ENCODE peak calls at places on chromosome 15, in six cellular contexts. S is fibroblast of pulmonary artery, T is nephron progenitor cell, E is endothelial cell of umbilical vein, G is hepatocyte, B is mesothelial cell of epicardium. K is an unnamed sample.

GRCh38 chr15:79896131-79896633 is 632 bp downstream of the MTHFS start:
- DNase-seq in E (no peak), S (no peak), B (no peak), T (no peak), G (peak), K (no peak)

GRCh38 chr15:59160880-59161593 is 45.6 kb upstream of the LDHAL6B start:
- DNase-seq in E (peak), S (peak), B (no peak), G (peak), T (peak), K (no peak)

GRCh38 chr15:77295446-77295845 is 124.5 kb downstream of the PEAK1 start:
- DNase-seq in G (no peak), T (no peak), E (no peak), B (no peak), S (peak), K (no peak)

GRCh38 chr15:77037475-77038209 is 33.3 kb downstream of the TSPAN3 start:
- DNase-seq in E (no peak), B (no peak), T (no peak), G (no peak), S (no peak), K (no peak)

GRCh38 chr15:100276519-100276918 is 65.3 kb downstream of the ADAMTS17 start:
- DNase-seq in E (no peak), G (no peak), T (no peak), B (no peak), S (no peak), K (no peak)

GRCh38 chr15:99450896-99451358 is 114.9 kb upstream of the MEF2A start:
- DNase-seq in B (no peak), G (peak), S (peak), T (no peak), E (peak), K (no peak)

GRCh38 chr15:86690566-86690965 is 610.9 kb downstream of the AGBL1 start:
- DNase-seq in T (no peak), B (no peak), S (no peak), E (no peak), G (peak), K (no peak)

GRCh38 chr15:87267798-87268197 is 988.7 kb downstream of the NTRK3 start:
- DNase-seq in T (no peak), G (no peak), S (peak), B (no peak), E (no peak), K (no peak)

GRCh38 chr15:48440084-48440483 is 108.9 kb downstream of the DUT start:
- DNase-seq in E (no peak), S (peak), T (peak), G (no peak), B (no peak), K (no peak)

GRCh38 chr15:60673918-60674558 is 195.1 kb upstream of the ICE2 start:
- DNase-seq in B (no peak), E (peak), T (no peak), S (peak), G (peak), K (no peak)

GRCh38 chr15:34239151-34239761 is 14.4 kb downstream of the EMC4 start:
- DNase-seq in E (peak), B (no peak), S (peak), T (no peak), G (no peak), K (no peak)

GRCh38 chr15:24761704-24762302 is 86.2 kb downstream of the NPAP1 start:
- DNase-seq in T (no peak), S (peak), G (no peak), E (peak), B (no peak), K (no peak)

GRCh38 chr15:63040509-63040908 is 2.0 kb upstream of the TPM1 start:
- DNase-seq in E (no peak), B (no peak), G (no peak), S (no peak), T (no peak), K (no peak)

GRCh38 chr15:82852906-82853635 is 43.6 kb downstream of the WHAMM start:
- DNase-seq in S (no peak), G (no peak), B (no peak), T (no peak), E (no peak), K (no peak)

GRCh38 chr15:34043813-34044212 is 4.8 kb upstream of the AVEN start:
- DNase-seq in S (no peak), G (no peak), T (no peak), E (no peak), B (no peak), K (no peak)

GRCh38 chr15:74265046-74265639 is 29.0 kb downstream of the CCDC33 start:
- DNase-seq in E (peak), B (no peak), T (peak), G (peak), S (peak), K (peak)

GRCh38 chr15:77160562-77161481 is 89.9 kb upstream of the TSPAN3 start:
- DNase-seq in T (no peak), E (peak), G (peak), B (no peak), S (peak), K (no peak)

GRCh38 chr15:91128028-91128427 is 28.0 kb downstream of the SV2B start:
- DNase-seq in B (no peak), T (no peak), E (no peak), G (no peak), S (no peak), K (no peak)

GRCh38 chr15:71334874-71335273 is 219.6 kb downstream of the THSD4 start:
- DNase-seq in G (no peak), S (no peak), E (no peak), B (no peak), T (no peak), K (no peak)

DNA sequence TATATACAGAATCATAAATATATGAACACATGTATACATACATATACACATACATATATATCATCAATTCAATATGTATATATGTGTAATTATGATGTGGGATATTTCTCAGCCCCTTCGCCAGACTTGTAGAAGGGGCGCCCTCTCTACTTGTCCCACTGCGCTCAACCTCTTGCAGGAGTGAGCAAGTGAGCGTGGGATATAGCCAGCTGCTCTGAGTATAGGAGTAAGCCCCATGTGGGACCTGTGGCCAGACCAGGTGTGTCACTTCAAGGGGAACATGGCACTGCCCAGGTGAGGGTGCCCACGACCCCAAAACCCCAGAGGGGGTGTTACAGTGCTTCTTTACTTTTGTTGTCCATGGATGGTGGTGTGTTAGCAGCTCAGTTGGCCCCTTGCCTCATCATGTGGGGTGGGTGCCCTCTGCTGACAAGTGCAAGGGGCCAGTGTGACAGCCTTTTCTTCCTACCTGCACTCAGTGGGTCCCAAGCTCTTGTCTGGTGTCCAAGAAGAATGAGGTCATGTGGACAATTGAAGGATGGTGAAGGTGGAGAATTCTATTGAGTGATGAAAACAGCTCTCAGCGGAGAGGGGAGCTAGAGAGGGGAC is 304.1 kb downstream of the UNC13C start:
- DNase-seq in B (no peak), T (no peak), S (no peak), E (no peak), G (no peak), K (no peak)
- TF ChIP-seq CTCF in B (no peak), T (no peak), S (no peak), E (no peak), G (no peak), K (no peak)

GRCh38 chr15:49808341-49808740 is 187.5 kb downstream of the DTWD1 start:
- DNase-seq in G (no peak), T (no peak), E (no peak), S (no peak), B (no peak), K (no peak)
- TF ChIP-seq CTCF in G (no peak), T (no peak), E (no peak), S (no peak), B (no peak), K (no peak)

GRCh38 chr15:32952062-32952461 is 234.3 kb downstream of the GREM1 start:
- DNase-seq in T (no peak), G (no peak), S (no peak), E (no peak), B (no peak), K (no peak)

GRCh38 chr15:32957219-32957618 is 237.3 kb downstream of the FMN1 start:
- DNase-seq in B (no peak), S (no peak), E (no peak), T (no peak), G (no peak), K (no peak)

GRCh38 chr15:32959077-32959476 is 235.4 kb downstream of the FMN1 start:
- DNase-seq in S (peak), B (no peak), T (no peak), G (no peak), E (no peak), K (no peak)

GRCh38 chr15:32952901-32953889 is 235.4 kb downstream of the GREM1 start:
- DNase-seq in G (no peak), S (peak), T (peak), E (no peak), B (no peak), K (no peak)

GRCh38 chr15:32956006-32956405 is 238.2 kb downstream of the GREM1 start:
- DNase-seq in T (peak), B (no peak), G (peak), S (peak), E (peak), K (no peak)
- TF ChIP-seq CTCF in T (peak), B (no peak), G (peak), S (peak), E (peak), K (peak)

DNA sequence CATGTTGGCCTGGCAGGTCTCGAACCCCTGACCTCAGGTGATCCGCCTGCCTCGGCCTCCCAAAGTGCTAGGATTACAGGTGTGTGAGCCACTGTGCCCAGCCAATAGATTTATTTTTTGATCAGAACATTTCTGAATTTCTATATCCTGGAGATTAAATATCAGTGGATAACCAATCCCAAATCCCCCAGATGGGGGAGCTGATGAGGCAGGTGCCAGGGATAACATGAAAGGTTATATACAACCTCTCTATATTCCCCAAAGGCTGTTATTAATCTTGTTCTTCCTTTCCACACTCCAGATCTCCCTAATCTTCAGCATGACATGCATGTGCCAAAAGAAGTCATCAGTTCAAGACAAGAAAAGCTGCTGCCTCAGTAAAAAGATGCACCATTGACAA is 112.3 kb downstream of the WDR76 start:
- DNase-seq in T (no peak), G (no peak), E (peak), S (peak), B (no peak), K (no peak)
- TF ChIP-seq CTCF in T (peak), G (peak), E (peak), S (peak), B (no peak), K (peak)

DNA sequence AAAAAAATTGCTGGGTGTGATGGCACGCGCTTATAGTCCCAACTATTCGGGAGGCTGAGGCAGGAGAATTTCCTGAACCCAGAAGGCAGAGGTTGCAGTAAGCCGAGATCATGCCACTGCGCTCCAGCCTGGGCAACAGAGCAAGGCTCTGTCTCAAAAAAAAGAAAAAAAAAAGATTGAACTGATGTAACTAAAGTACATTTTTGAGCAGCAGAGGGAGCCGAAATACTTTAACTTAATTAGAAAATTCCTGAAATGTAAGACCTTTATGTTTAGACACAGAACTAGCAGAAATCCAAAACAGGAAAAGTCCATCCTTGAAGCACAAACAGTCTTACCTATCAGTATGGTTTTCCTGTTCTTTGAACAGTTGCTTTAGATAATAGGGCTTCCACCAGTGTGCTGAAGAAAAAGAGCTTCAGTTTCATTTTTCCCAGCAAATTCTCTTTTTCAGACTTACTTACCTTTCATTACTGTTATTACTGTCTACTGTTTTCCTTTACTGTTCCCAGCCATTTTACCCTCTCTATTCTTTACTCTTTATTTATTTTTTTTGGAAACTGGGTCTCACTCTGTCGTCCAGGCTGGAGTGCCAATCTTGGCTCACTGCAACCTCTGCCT is 33.4 kb upstream of the ZNF609 start:
- DNase-seq in B (no peak), E (peak), S (peak), G (peak), T (no peak), K (no peak)
- TF ChIP-seq CTCF in B (no peak), E (no peak), S (peak), G (peak), T (no peak), K (peak)

GRCh38 chr15:53716909-53717878 is 42.3 kb downstream of the WDR72 start:
- DNase-seq in E (peak), T (no peak), S (peak), B (no peak), G (peak), K (no peak)
- TF ChIP-seq CTCF in E (peak), T (peak), S (peak), B (no peak), G (peak), K (peak)

GRCh38 chr15:64841258-64842098 is at the start of gene PLEKHO2:
- DNase-seq in T (peak), E (peak), B (peak), S (peak), G (peak), K (peak)
- TF ChIP-seq CTCF in T (peak), E (peak), B (no peak), S (peak), G (peak), K (peak)

DNA sequence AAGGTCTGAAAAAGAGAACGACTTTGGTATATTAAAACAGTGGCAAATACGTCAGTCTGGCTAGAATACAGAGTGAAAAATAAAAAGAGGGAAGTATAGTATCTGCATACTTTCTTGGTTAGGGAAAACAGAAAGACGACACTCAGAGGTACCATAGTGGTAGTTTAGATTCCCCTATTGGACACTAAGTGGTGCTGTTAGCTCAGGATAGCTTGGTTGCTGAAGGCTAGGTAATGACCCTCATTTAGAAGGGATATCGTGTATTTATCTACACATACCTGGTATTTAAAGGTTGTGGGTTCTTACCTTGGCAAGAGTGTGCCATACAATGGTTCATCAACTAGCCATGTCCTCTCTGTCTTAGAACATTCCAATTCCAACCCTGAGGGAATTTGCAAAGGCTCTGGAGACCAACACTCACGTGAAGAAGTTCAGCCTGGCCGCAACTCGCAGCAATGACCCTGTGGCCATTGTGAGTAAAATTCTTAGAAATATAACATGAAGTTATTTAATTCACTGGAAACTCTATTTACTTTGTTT is 31.0 kb downstream of the TMOD2 start:
- DNase-seq in G (peak), B (no peak), T (no peak), E (peak), S (peak), K (no peak)
- TF ChIP-seq CTCF in G (peak), B (no peak), T (no peak), E (peak), S (peak), K (peak)

DNA sequence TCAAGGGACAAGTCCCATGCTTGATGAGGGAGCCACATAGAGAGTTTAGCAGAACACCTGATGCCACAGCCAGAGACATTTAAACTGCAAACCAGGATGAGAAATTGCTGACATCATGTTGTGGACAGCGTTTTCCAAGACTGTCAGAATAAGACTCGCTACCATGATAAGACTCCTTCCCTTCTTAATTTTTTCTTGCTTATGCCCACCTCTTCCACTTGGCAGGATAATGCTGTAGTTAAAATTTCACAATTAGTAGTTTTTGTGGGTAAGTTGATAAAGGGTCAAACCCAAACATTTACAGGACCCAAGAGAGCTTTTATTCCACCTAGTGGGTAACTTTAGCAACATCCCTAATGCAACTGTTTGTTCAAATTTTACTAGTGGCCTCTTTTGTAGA is 3.0 kb upstream of the PIAS1 start:
- DNase-seq in E (no peak), B (no peak), S (no peak), G (no peak), T (no peak), K (no peak)
- TF ChIP-seq CTCF in E (no peak), B (no peak), S (peak), G (peak), T (no peak), K (no peak)

K was measured in progenitor cell of endocrine pancreas.